ENCODE peak calls at places on chromosome 16, in six cellular contexts. C is HCEC 1CT, O is astrocyte of the spinal cord, Z is AG08395, E is AG09319, V is dorsolateral prefrontal cortex. N is an unnamed sample.

GRCh38 chr16:57736419-57737281 is 1.1 kb downstream of the KATNB1 start:
- DNase-seq in C (peak; percentile 76), O (peak; percentile 73), Z (peak; percentile 75), E (peak; percentile 23), V (no peak), N (peak; percentile 58)

GRCh38 chr16:87808108-87808507 is 42.3 kb upstream of the KLHDC4 start:
- DNase-seq in C (no peak), O (no peak), Z (no peak), E (no peak), V (no peak), N (no peak)

GRCh38 chr16:87829123-87829980 is 40.0 kb downstream of the SLC7A5 start:
- DNase-seq in C (no peak), O (no peak), Z (no peak), E (no peak), V (no peak), N (no peak)

GRCh38 chr16:69559164-69559563 is 6.6 kb upstream of the NFAT5 start:
- DNase-seq in C (no peak), O (no peak), Z (no peak), E (no peak), V (no peak), N (no peak)

GRCh38 chr16:72400257-72401078 is 228.5 kb upstream of the PMFBP1 start:
- DNase-seq in C (peak; percentile 71), O (peak; percentile 71), Z (peak; percentile 49), E (peak; percentile 15), V (no peak), N (peak; percentile 84)

GRCh38 chr16:67277294-67277998 is 1.9 kb upstream of the PLEKHG4 start:
- DNase-seq in C (peak; percentile 99), O (peak; percentile 99), Z (peak; percentile 98), E (peak; percentile 96), V (no peak), N (no peak)

GRCh38 chr16:6018848-6019489 is 921.4 kb upstream of the EEF2KMT start:
- DNase-seq in C (no peak), O (no peak), Z (no peak), E (no peak), V (no peak), N (no peak)

GRCh38 chr16:21167360-21167759 is 8.9 kb downstream of the LDAF1 start:
- DNase-seq in C (peak; percentile 97), O (peak; percentile 96), Z (peak; percentile 82), E (no peak), V (no peak), N (no peak)

GRCh38 chr16:21162661-21163151 is 4.2 kb downstream of the LDAF1 start:
- DNase-seq in C (no peak), O (no peak), Z (peak; percentile 18), E (peak; percentile 41), V (no peak), N (no peak)

GRCh38 chr16:58418601-58419000 is 26.3 kb downstream of the GINS3 start:
- DNase-seq in C (peak; percentile 13), O (no peak), Z (peak; percentile 31), E (no peak), V (no peak), N (no peak)

GRCh38 chr16:13510425-13511151 is 409.4 kb upstream of the ERCC4 start:
- DNase-seq in C (no peak), O (no peak), Z (no peak), E (no peak), V (no peak), N (no peak)